ENCODE peak calls at places on chromosomes 2 and 18, in nine cellular contexts. C, S, D, K, U, R, Q, H and L are unnamed samples.

GRCh38 chr2:234978466-234979203 is 26.8 kb downstream of the SH3BP4 start:
- DNase-seq in C (no peak), S (peak), D (no peak), K (no peak), U (peak), R (no peak), Q (no peak), H (no peak), L (no peak)

GRCh38 chr18:506264-506663 is 5.8 kb upstream of the COLEC12 start:
- DNase-seq in C (no peak), S (no peak), D (no peak), K (no peak), U (no peak), R (no peak), Q (no peak), H (no peak), L (no peak)

GRCh38 chr2:171965238-171965637 is 34.5 kb upstream of the METAP1D start:
- DNase-seq in C (no peak), S (no peak), D (no peak), K (no peak), U (no peak), R (no peak), Q (no peak), H (no peak), L (no peak)

GRCh38 chr2:163715199-163715598 is 20.6 kb downstream of the FIGN start:
- DNase-seq in C (no peak), S (no peak), D (no peak), K (no peak), U (no peak), R (no peak), Q (no peak), H (no peak), L (no peak)

GRCh38 chr18:35424356-35424755 is 47.2 kb upstream of the ZNF396 start:
- DNase-seq in C (no peak), S (no peak), D (no peak), K (no peak), U (no peak), R (no peak), Q (no peak), H (no peak), L (no peak)

GRCh38 chr2:149595069-149595963 is 7.7 kb upstream of the MMADHC start:
- DNase-seq in C (no peak), S (peak), D (no peak), K (no peak), U (no peak), R (no peak), Q (no peak), H (no peak), L (peak)

GRCh38 chr2:127174176-127174575 is 45.9 kb downstream of the CYP27C1 start:
- DNase-seq in C (no peak), S (peak), D (no peak), K (peak), U (no peak), R (no peak), Q (no peak), H (no peak), L (no peak)

GRCh38 chr2:191631754-191632153 is 46.2 kb upstream of the NABP1 start:
- DNase-seq in C (no peak), S (peak), D (no peak), K (no peak), U (no peak), R (no peak), Q (no peak), H (no peak), L (peak)

GRCh38 chr18:55100817-55101457 is 141.7 kb upstream of the CCDC68 start:
- DNase-seq in C (no peak), S (peak), D (no peak), K (no peak), U (no peak), R (no peak), Q (no peak), H (no peak), L (peak)

GRCh38 chr2:69147841-69148533 is 135.0 kb downstream of the ANTXR1 start:
- DNase-seq in C (no peak), S (no peak), D (no peak), K (no peak), U (no peak), R (no peak), Q (no peak), H (no peak), L (no peak)

GRCh38 chr2:44321360-44321759 is 39.9 kb downstream of the PREPL start:
- DNase-seq in C (no peak), S (no peak), D (no peak), K (no peak), U (no peak), R (no peak), Q (no peak), H (no peak), L (no peak)

GRCh38 chr18:22167471-22168151 is 1.8 kb upstream of the GATA6 start:
- DNase-seq in C (no peak), S (peak), D (no peak), K (no peak), U (no peak), R (no peak), Q (no peak), H (no peak), L (no peak)

GRCh38 chr18:51290864-51291263 is 93.4 kb upstream of the MEX3C start:
- DNase-seq in C (no peak), S (no peak), D (no peak), K (no peak), U (no peak), R (no peak), Q (no peak), H (no peak), L (no peak)

GRCh38 chr2:101149241-101150192 is 1.7 kb downstream of the TBC1D8 start:
- DNase-seq in C (no peak), S (peak), D (no peak), K (no peak), U (peak), R (no peak), Q (no peak), H (no peak), L (peak)

GRCh38 chr2:58432491-58433166 is 191.5 kb upstream of the FANCL start:
- DNase-seq in C (no peak), S (no peak), D (no peak), K (no peak), U (no peak), R (no peak), Q (no peak), H (no peak), L (no peak)

GRCh38 chr2:227406177-227407031 is 18.7 kb upstream of the SCYGR1 start:
- DNase-seq in C (peak), S (peak), D (peak), K (peak), U (peak), R (no peak), Q (peak), H (peak), L (peak)

GRCh38 chr2:48734576-48735303 is 20.8 kb downstream of the LHCGR start:
- DNase-seq in C (no peak), S (peak), D (no peak), K (no peak), U (no peak), R (no peak), Q (no peak), H (no peak), L (no peak)

GRCh38 chr2:3193423-3194330 is 183.9 kb downstream of the EIPR1 start:
- DNase-seq in C (no peak), S (peak), D (no peak), K (no peak), U (no peak), R (no peak), Q (no peak), H (no peak), L (no peak)

GRCh38 chr2:191150121-191150450 is 708 bp downstream of the STAT4 start:
- DNase-seq in C (no peak), S (peak), D (no peak), K (no peak), U (no peak), R (no peak), Q (no peak), H (no peak), L (no peak)

GRCh38 chr2:26721267-26722032 is 28.9 kb downstream of the KCNK3 start:
- DNase-seq in C (no peak), S (no peak), D (no peak), K (no peak), U (peak), R (no peak), Q (peak), H (no peak), L (peak)

GRCh38 chr18:26176134-26176533 is 42.5 kb downstream of the PSMA8 start:
- DNase-seq in C (no peak), S (no peak), D (no peak), K (no peak), U (no peak), R (no peak), Q (no peak), H (no peak), L (no peak)

GRCh38 chr2:127735044-127735443 is 33.7 kb downstream of the SFT2D3 start:
- DNase-seq in C (no peak), S (no peak), D (no peak), K (no peak), U (no peak), R (no peak), Q (no peak), H (no peak), L (no peak)

GRCh38 chr18:58755304-58756010 is 84.2 kb downstream of the MALT1 start:
- DNase-seq in C (no peak), S (peak), D (no peak), K (no peak), U (no peak), R (peak), Q (no peak), H (no peak), L (no peak)

GRCh38 chr2:105518897-105519296 is 120.0 kb upstream of the FHL2 start:
- DNase-seq in C (no peak), S (peak), D (no peak), K (no peak), U (no peak), R (no peak), Q (no peak), H (no peak), L (no peak)